ENCODE peak calls at places on chromosomes 5 and 9, in four cellular contexts. Q is right atrium auricular region; M is A549; Z is CD8-positive, alpha-beta T cell. O is an unnamed sample.

GRCh38 chr9:28456886-28457285 is 883.6 kb upstream of the C9orf72 start:
- DNase-seq in M (no peak), Q (no peak), Z (no peak), O (no peak)

GRCh38 chr5:170896779-170897178 is 35.0 kb downstream of the RANBP17 start:
- DNase-seq in M (no peak), Q (no peak), Z (no peak), O (no peak)

GRCh38 chr9:134058716-134059115 is 9.1 kb downstream of the BRD3 start:
- DNase-seq in Z (peak), Q (no peak), M (no peak), O (no peak)

GRCh38 chr9:127927457-127928231 is 2.9 kb downstream of the PIP5KL1 start:
- DNase-seq in Z (peak), Q (no peak), M (no peak), O (no peak)

GRCh38 chr5:107580902-107581823 is 89.6 kb downstream of the EFNA5 start:
- DNase-seq in Q (no peak), M (no peak), Z (no peak), O (no peak)

GRCh38 chr9:95078934-95079333 is 238.6 kb downstream of the FANCC start:
- DNase-seq in M (no peak), Z (no peak), Q (no peak), O (no peak)

GRCh38 chr5:76701298-76701697 is 14.6 kb upstream of the F2R start:
- DNase-seq in Q (no peak), Z (no peak), M (no peak), O (no peak)

GRCh38 chr5:39977231-39977630 is 552.5 kb upstream of the DAB2 start:
- DNase-seq in Z (no peak), M (no peak), Q (no peak), O (no peak)

GRCh38 chr9:27528278-27528885 is 1.2 kb downstream of the MOB3B start:
- DNase-seq in Q (peak), M (no peak), Z (peak), O (no peak)

GRCh38 chr5:111261610-111262009 is 37.4 kb downstream of the CAMK4 start:
- DNase-seq in M (no peak), Z (no peak), Q (no peak), O (no peak)

GRCh38 chr5:133244242-133244641 is 192.4 kb downstream of the HSPA4 start:
- DNase-seq in M (no peak), Z (no peak), Q (no peak), O (no peak)

GRCh38 chr9:124941689-124942561 is 1.0 kb upstream of the GOLGA1 start:
- DNase-seq in M (peak), Z (peak), Q (peak), O (peak)

GRCh38 chr9:8095531-8096223 is 296.1 kb upstream of the DMAC1 start:
- DNase-seq in M (no peak), Z (no peak), Q (no peak), O (no peak)

GRCh38 chr9:79210541-79211243 is 361.1 kb upstream of the TLE4 start:
- DNase-seq in M (no peak), Z (no peak), Q (no peak), O (no peak)

GRCh38 chr9:85258823-85259370 is 482.9 kb downstream of the AGTPBP1 start:
- DNase-seq in Q (peak), Z (no peak), M (peak), O (no peak)

GRCh38 chr5:14879985-14880589 is 8.5 kb upstream of the ANKH start:
- DNase-seq in Q (no peak), M (no peak), Z (no peak), O (no peak)

GRCh38 chr5:97142521-97143254 is at the start of gene LIX1:
- DNase-seq in Z (peak), M (peak), Q (no peak), O (no peak)

GRCh38 chr5:131654309-131654708 is 19.3 kb upstream of the RAPGEF6 start:
- DNase-seq in Q (no peak), M (no peak), Z (no peak), O (no peak)

GRCh38 chr5:89697581-89697980 is 712.0 kb downstream of the CETN3 start:
- DNase-seq in Z (no peak), M (no peak), Q (no peak), O (no peak)

GRCh38 chr9:98097836-98098235 is 21.2 kb downstream of the TRIM14 start:
- DNase-seq in M (no peak), Q (no peak), Z (no peak), O (peak)

GRCh38 chr5:36492998-36493655 is 113.3 kb upstream of the SLC1A3 start:
- DNase-seq in M (no peak), Q (no peak), Z (no peak), O (no peak)

GRCh38 chr9:133533878-133534277 is 626 bp upstream of the ADAMTSL2 start:
- DNase-seq in Z (no peak), M (no peak), Q (no peak), O (no peak)

GRCh38 chr9:85114799-85115198 is 445.3 kb downstream of the NTRK2 start:
- DNase-seq in M (no peak), Z (no peak), Q (no peak), O (no peak)

GRCh38 chr9:68768619-68769018 is 63.6 kb downstream of the PIP5K1B start:
- DNase-seq in Z (no peak), M (no peak), Q (no peak), O (no peak)

GRCh38 chr9:89814340-89815040 is 209.7 kb downstream of the GADD45G start:
- DNase-seq in Q (peak), M (no peak), Z (no peak), O (no peak)

GRCh38 chr5:90381213-90381929 is 28.2 kb downstream of the CETN3 start:
- DNase-seq in Q (no peak), M (no peak), Z (no peak), O (peak)

GRCh38 chr9:73347123-73347522 is 195.5 kb downstream of the ANXA1 start:
- DNase-seq in Z (no peak), Q (no peak), M (no peak), O (no peak)

GRCh38 chr5:1161108-1161831 is 40.1 kb upstream of the SLC6A19 start:
- DNase-seq in M (no peak), Q (no peak), Z (no peak), O (no peak)

GRCh38 chr9:116151966-116152381 is 1.6 kb upstream of the PAPPA start:
- DNase-seq in Z (no peak), M (peak), Q (no peak), O (no peak)

GRCh38 chr5:16965581-16965980 is 29.5 kb upstream of the MYO10 start:
- DNase-seq in M (no peak), Z (no peak), Q (no peak), O (no peak)

DNA sequence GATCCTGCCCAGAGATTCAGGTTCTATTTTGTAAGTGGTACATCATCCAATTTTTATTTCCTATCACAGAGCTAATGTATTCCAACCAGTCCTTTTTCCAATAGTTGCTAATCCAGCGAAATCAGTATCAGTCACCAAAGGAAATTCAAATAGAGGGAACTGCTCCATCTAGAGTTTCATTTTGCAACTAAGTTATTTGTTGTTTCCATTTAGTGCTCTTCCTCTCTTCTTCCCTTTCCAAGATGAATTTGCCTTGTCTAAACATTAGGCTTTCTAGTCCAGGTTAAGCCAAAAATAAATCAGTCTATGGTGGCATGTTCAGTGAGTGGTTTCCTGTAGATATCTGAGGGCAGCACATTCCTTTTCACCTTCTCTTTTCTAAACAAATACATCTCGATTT is 79.8 kb upstream of the SPATA31D4 start:
- DNase-seq in Z (no peak), M (no peak), Q (no peak), O (peak)
- TF ChIP-seq CTCF in Z (no peak), M (peak), Q (peak), O (peak)

GRCh38 chr9:16601991-16602390 is 268.5 kb downstream of the BNC2 start:
- DNase-seq in Z (no peak), Q (no peak), M (no peak), O (no peak)
- H3K4me3 ChIP-seq in Z (no peak), Q (no peak), M (no peak), O (no peak)

GRCh38 chr9:137834846-137835546 is 42.6 kb upstream of the CACNA1B start:
- DNase-seq in M (no peak), Q (no peak), Z (no peak), O (no peak)

GRCh38 chr9:137838576-137838975 is 39.0 kb upstream of the CACNA1B start:
- DNase-seq in Q (no peak), M (no peak), Z (no peak), O (no peak)

GRCh38 chr9:137837345-137838278 is 40.0 kb upstream of the CACNA1B start:
- DNase-seq in Q (no peak), M (no peak), Z (no peak), O (no peak)

GRCh38 chr9:137836151-137836830 is 41.3 kb upstream of the CACNA1B start:
- DNase-seq in Z (no peak), Q (no peak), M (no peak), O (no peak)

GRCh38 chr9:137836831-137837241 is 40.7 kb upstream of the CACNA1B start:
- DNase-seq in Z (no peak), Q (no peak), M (no peak), O (no peak)
- TF ChIP-seq CTCF in Z (no peak), Q (no peak), M (no peak), O (no peak)

GRCh38 chr9:4137234-4137633 is 162.6 kb downstream of the GLIS3 start:
- DNase-seq in Q (no peak), M (peak), Z (no peak), O (no peak)

GRCh38 chr9:4138781-4139180 is 161.1 kb downstream of the GLIS3 start:
- DNase-seq in Q (no peak), Z (no peak), M (no peak), O (no peak)

GRCh38 chr9:4139201-4139600 is 160.7 kb downstream of the GLIS3 start:
- DNase-seq in M (no peak), Q (no peak), Z (no peak), O (no peak)

GRCh38 chr9:4138180-4138579 is 161.7 kb downstream of the GLIS3 start:
- DNase-seq in Z (no peak), Q (no peak), M (no peak), O (no peak)

GRCh38 chr9:4137755-4138154 is 162.1 kb downstream of the GLIS3 start:
- DNase-seq in Q (no peak), Z (no peak), M (peak), O (no peak)
- H3K4me3 ChIP-seq in Q (no peak), Z (no peak), M (peak), O (no peak)

DNA sequence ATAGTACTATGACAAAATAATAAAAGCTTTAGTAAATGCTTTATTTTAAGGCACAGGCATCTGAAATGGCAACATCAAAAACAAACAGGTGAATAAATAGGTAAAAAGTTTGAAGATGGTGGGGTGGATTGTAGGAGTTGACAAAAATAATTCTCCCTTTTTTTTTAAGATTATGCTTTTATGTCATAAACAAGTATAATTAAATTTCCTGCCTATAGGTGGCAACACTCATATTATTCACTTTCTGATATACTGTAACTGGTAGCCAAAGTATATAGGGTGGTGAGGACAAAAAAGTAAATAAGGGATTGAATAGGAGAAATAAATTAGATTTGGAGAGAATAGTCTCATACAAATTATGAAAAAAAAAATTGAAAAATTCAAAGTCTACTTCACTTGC is 120.0 kb upstream of the ACOT12 start:
- DNase-seq in Z (no peak), Q (no peak), M (peak), O (no peak)
- TF ChIP-seq CTCF in Z (peak), Q (peak), M (peak), O (peak)

DNA sequence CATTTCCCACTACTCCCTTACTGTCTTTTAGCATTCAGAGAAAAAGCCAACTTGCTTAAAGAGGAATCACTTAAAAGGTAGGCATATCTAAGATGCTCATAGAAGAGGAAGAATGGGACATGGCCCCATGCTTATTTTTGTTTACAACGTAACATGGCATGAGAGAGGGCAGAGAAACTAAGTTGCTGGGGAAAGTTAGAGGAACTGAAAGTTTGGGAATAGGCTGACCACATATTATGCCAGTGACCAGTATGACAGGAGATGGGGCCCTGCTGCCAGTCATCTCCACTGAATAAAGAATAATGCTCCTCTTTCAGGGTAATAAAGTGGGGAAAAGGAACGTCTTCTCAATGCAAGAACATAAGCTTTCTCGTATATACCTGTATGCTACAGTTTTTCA is 1.9 kb downstream of the PLPP6 start:
- DNase-seq in Z (no peak), Q (no peak), M (no peak), O (no peak)
- H3K4me3 ChIP-seq in Z (peak), Q (no peak), M (peak), O (peak)